ENCODE peak calls at places on chromosomes 16 and 17, in nine cellular contexts. V, E, U, N, F, H, I, A and D are unnamed samples.

GRCh38 chr17:20010099-20010863 is 1.1 kb downstream of the SPECC1 start:
- DNase-seq in I (peak; percentile 33), E (peak; percentile 43), H (peak; percentile 34), N (no peak), A (peak; percentile 17), F (no peak), V (no peak), U (peak; percentile 67), D (peak; percentile 41)

GRCh38 chr16:30186782-30187555 is 3.6 kb downstream of the CORO1A start:
- DNase-seq in V (peak; percentile 81), N (peak; percentile 41), I (peak; percentile 67), E (peak; percentile 70), A (peak; percentile 84), H (no peak), U (peak; percentile 61), F (peak; percentile 88), D (no peak)

GRCh38 chr17:7080445-7081041 is 492 bp upstream of the CLEC10A start:
- DNase-seq in N (no peak), F (no peak), H (no peak), A (no peak), V (no peak), U (peak; percentile 77), E (peak; percentile 71), I (no peak), D (no peak)

GRCh38 chr16:80569440-80570105 is 28.8 kb downstream of the DYNLRB2 start:
- DNase-seq in V (no peak), F (no peak), I (no peak), N (no peak), U (no peak), A (peak; percentile 19), H (no peak), E (no peak), D (no peak)

GRCh38 chr17:76772842-76773521 is 35.1 kb downstream of the MFSD11 start:
- DNase-seq in F (no peak), A (peak; percentile 79), U (no peak), H (peak; percentile 50), N (no peak), I (no peak), E (no peak), V (no peak), D (no peak)

GRCh38 chr17:10062757-10063385 is 135.5 kb downstream of the GAS7 start:
- DNase-seq in U (no peak), E (no peak), I (no peak), H (no peak), N (no peak), A (no peak), F (no peak), V (peak; percentile 59), D (no peak)

GRCh38 chr16:16151315-16151714 is 72.0 kb downstream of the ABCC6 start:
- DNase-seq in A (no peak), I (no peak), H (no peak), E (no peak), F (no peak), U (no peak), V (no peak), N (no peak), D (no peak)

GRCh38 chr16:1296688-1297412 is 12.6 kb upstream of the UBE2I start:
- DNase-seq in E (no peak), N (peak; percentile 80), U (no peak), I (no peak), H (no peak), F (no peak), A (no peak), V (no peak), D (no peak)

GRCh38 chr17:16989230-16989952 is 17.5 kb upstream of the TNFRSF13B start:
- DNase-seq in I (no peak), E (no peak), H (no peak), N (no peak), U (no peak), F (no peak), A (peak; percentile 36), V (peak; percentile 50), D (no peak)

GRCh38 chr16:54347961-54348360 is 61.4 kb upstream of the IRX3 start:
- DNase-seq in F (no peak), H (no peak), V (peak; percentile 6), E (no peak), U (no peak), N (no peak), I (no peak), A (no peak), D (no peak)

GRCh38 chr16:12503201-12503600 is 300.5 kb downstream of the CPPED1 start:
- DNase-seq in E (no peak), F (no peak), N (no peak), I (no peak), H (no peak), U (no peak), A (no peak), V (peak; percentile 24), D (no peak)

GRCh38 chr17:27462149-27462548 is 5.9 kb downstream of the KSR1 start:
- DNase-seq in U (no peak), A (no peak), F (no peak), I (no peak), V (no peak), E (no peak), N (no peak), H (no peak), D (no peak)

GRCh38 chr17:72976971-72977767 is 115.3 kb downstream of the SLC39A11 start:
- DNase-seq in H (no peak), A (no peak), F (no peak), V (peak; percentile 75), E (peak; percentile 21), I (peak; percentile 57), U (peak; percentile 65), N (peak; percentile 32), D (no peak)

GRCh38 chr17:73803867-73804539 is 159.8 kb upstream of the SDK2 start:
- DNase-seq in U (no peak), F (no peak), A (no peak), I (no peak), E (no peak), N (no peak), V (no peak), H (no peak), D (no peak)

DNA sequence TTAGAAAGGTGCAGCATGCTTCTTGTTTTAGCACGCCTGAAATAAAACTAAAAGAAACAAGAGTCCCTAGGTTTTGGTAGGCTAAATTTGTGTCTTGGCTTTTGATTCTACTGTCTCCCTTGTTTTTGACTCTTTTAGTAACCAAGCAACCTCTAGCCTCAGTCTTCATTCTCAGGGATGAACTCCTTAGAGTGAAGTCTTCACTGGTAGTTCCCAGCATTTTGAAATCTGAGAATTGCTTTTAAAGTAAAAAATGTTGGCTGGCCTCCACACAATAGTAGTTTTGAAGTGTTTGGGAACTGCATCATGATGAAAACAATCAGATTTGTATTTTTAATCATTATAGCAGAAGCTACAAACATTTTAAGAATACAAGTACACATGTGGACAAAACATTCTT is 6.1 kb upstream of the CDR2 start:
- DNase-seq in V (no peak), A (no peak), F (no peak), N (no peak), I (no peak), U (no peak), E (no peak), H (no peak), D (no peak)
- H3K27ac ChIP-seq in V (no peak overlapping the region), A (no peak overlapping the region), F (no peak overlapping the region), N (no peak overlapping the region), I (no peak overlapping the region), U (no peak overlapping the region), E (no peak overlapping the region), H (no peak overlapping the region), D (no peak overlapping the region)

GRCh38 chr17:35705705-35706104 is 25.7 kb upstream of the RASL10B start:
- DNase-seq in U (no peak), H (no peak), I (no peak), V (no peak), F (no peak), E (no peak), N (no peak), A (no peak), D (no peak)

GRCh38 chr17:35708951-35709350 is 22.5 kb upstream of the RASL10B start:
- DNase-seq in F (no peak), H (no peak), U (no peak), A (no peak), E (no peak), N (no peak), I (no peak), V (no peak), D (no peak)

GRCh38 chr17:35701491-35701890 is 29.9 kb upstream of the RASL10B start:
- DNase-seq in E (no peak), A (no peak), I (no peak), H (no peak), U (no peak), V (no peak), N (no peak), F (no peak), D (no peak)

GRCh38 chr17:35708149-35708548 is 23.3 kb upstream of the RASL10B start:
- DNase-seq in N (no peak), H (no peak), F (no peak), E (no peak), U (no peak), A (no peak), I (no peak), V (no peak), D (peak; percentile 17)

DNA sequence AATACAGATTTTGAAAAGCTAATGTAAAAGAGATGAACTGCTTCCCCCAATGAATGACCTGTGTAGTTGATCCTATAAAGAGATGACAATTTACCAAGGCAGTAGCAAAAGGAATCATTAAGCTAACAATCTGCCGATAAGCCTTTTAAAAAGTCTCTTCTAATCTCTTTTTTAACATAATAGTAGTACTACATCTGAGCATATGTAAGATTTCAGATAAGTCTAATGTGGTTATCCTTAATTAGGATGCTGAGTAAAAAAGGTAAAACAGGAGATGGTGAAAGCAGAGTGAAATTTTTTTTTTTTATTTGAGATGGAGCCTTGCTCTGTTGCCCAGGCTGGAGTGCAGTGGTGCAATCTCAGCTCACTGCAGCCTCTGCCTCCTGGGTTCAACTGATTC is 26.2 kb upstream of the RASL10B start:
- DNase-seq in N (no peak), A (no peak), H (no peak), E (no peak), U (no peak), F (no peak), V (no peak), I (no peak), D (no peak)
- H3K27ac ChIP-seq in N (no peak overlapping the region), A (no peak overlapping the region), H (no peak overlapping the region), E (no peak overlapping the region), U (no peak overlapping the region), F (no peak overlapping the region), V (no peak overlapping the region), I (no peak overlapping the region), D (no peak overlapping the region)

GRCh38 chr17:2192367-2193028 is 111.1 kb downstream of the SMG6 start:
- DNase-seq in I (no peak), A (peak; percentile 47), U (no peak), E (no peak), N (no peak), F (no peak), H (no peak), V (no peak), D (no peak)
- H3K27ac ChIP-seq in I (peak overlapping the region; percentile 78), A (no peak overlapping the region), U (no peak overlapping the region), E (no peak overlapping the region), N (peak overlapping the region; percentile 80), F (no peak overlapping the region), H (peak overlapping the region; percentile 48), V (peak overlapping the region; percentile 56), D (no peak overlapping the region)

GRCh38 chr17:47810200-47810821 is 11.3 kb downstream of the OSBPL7 start:
- DNase-seq in U (no peak), V (peak; percentile 63), A (no peak), H (no peak), E (no peak), F (peak; percentile 76), I (peak; percentile 3), N (no peak), D (no peak)
- H3K27ac ChIP-seq in U (no peak overlapping the region), V (peak overlapping the region; percentile 32), A (no peak overlapping the region), H (no peak overlapping the region), E (no peak overlapping the region), F (peak overlapping the region; percentile 64), I (no peak overlapping the region), N (peak overlapping the region; percentile 16), D (no peak overlapping the region)

GRCh38 chr17:68760141-68760475 is 158.9 kb upstream of the FAM20A start:
- DNase-seq in U (no peak), I (no peak), N (no peak), V (no peak), H (no peak), F (no peak), E (no peak), A (no peak), D (no peak)
- H3K27ac ChIP-seq in U (no peak overlapping the region), I (no peak overlapping the region), N (no peak overlapping the region), V (no peak overlapping the region), H (no peak overlapping the region), F (no peak overlapping the region), E (no peak overlapping the region), A (no peak overlapping the region), D (no peak overlapping the region)